ENCODE peak calls at places on chromosome 1, in ten cellular contexts. O is aorta; C is activated CD4-positive, CD25-positive, alpha-beta regulatory T cell; Y is putamen; S is pancreas; B is stimulated activated CD4-positive, alpha-beta T cell treated with anti-CD3 and anti-CD28 coated beads, Interleukin-2, amount 100 ng/mL, for 4 hours; E is epithelial cell of esophagus; V is memory B cell; K is AG20443; I is GOT3. F is an unnamed sample.

GRCh38 chr1:27938488-27938887 is 3.7 kb downstream of the SMPDL3B start:
- DNase-seq in O (no peak), C (no peak), Y (no peak), S (no peak), B (no peak), E (no peak), V (no peak), K (no peak), I (no peak), F (no peak)

GRCh38 chr1:229070168-229070567 is 200.7 kb upstream of the RAB4A start:
- DNase-seq in O (peak), C (no peak), Y (peak), S (peak), B (no peak), E (peak), V (no peak), K (peak), I (peak), F (peak)

GRCh38 chr1:35539073-35539823 is 18.0 kb downstream of the KIAA0319L start:
- DNase-seq in O (no peak), C (no peak), Y (no peak), S (no peak), B (no peak), E (peak), V (no peak), K (peak), I (no peak), F (no peak)

GRCh38 chr1:79575424-79575823 is 568.9 kb upstream of the ADGRL4 start:
- DNase-seq in O (no peak), C (no peak), Y (no peak), S (no peak), B (no peak), E (no peak), V (no peak), K (no peak), I (no peak), F (no peak)

GRCh38 chr1:208243851-208244583 is at the start of gene PLXNA2:
- DNase-seq in O (peak), C (peak), Y (no peak), S (peak), B (peak), E (peak), V (peak), K (peak), I (no peak), F (peak)

GRCh38 chr1:52582116-52582696 is 20.0 kb upstream of the GPX7 start:
- DNase-seq in O (no peak), C (no peak), Y (no peak), S (no peak), B (no peak), E (no peak), V (no peak), K (no peak), I (no peak), F (no peak)

GRCh38 chr1:210244746-210245367 is 12.3 kb downstream of the SERTAD4 start:
- DNase-seq in O (no peak), C (no peak), Y (no peak), S (no peak), B (no peak), E (no peak), V (no peak), K (peak), I (no peak), F (no peak)

GRCh38 chr1:96388421-96389310 is 332.9 kb upstream of the PTBP2 start:
- DNase-seq in O (no peak), C (no peak), Y (no peak), S (no peak), B (no peak), E (no peak), V (no peak), K (peak), I (no peak), F (no peak)

GRCh38 chr1:66271904-66272254 is 262.1 kb upstream of the SGIP1 start:
- DNase-seq in O (peak), C (no peak), Y (peak), S (no peak), B (no peak), E (peak), V (no peak), K (peak), I (no peak), F (peak)

GRCh38 chr1:38641661-38642060 is 217.9 kb downstream of the RRAGC start:
- DNase-seq in O (no peak), C (no peak), Y (no peak), S (no peak), B (no peak), E (no peak), V (no peak), K (no peak), I (no peak), F (no peak)

GRCh38 chr1:154760469-154760933 is 109.6 kb downstream of the KCNN3 start:
- DNase-seq in O (peak), C (peak), Y (no peak), S (peak), B (peak), E (peak), V (peak), K (peak), I (no peak), F (peak)

GRCh38 chr1:153607381-153607780 is 5.6 kb downstream of the S100A16 start:
- DNase-seq in O (no peak), C (no peak), Y (no peak), S (no peak), B (no peak), E (no peak), V (no peak), K (no peak), I (no peak), F (no peak)

GRCh38 chr1:244397086-244397485 is 54.6 kb downstream of the ADSS2 start:
- DNase-seq in O (no peak), C (no peak), Y (no peak), S (no peak), B (no peak), E (no peak), V (no peak), K (no peak), I (no peak), F (no peak)

GRCh38 chr1:22778842-22779520 is 68.3 kb downstream of the EPHB2 start:
- DNase-seq in O (peak), C (no peak), Y (peak), S (no peak), B (no peak), E (no peak), V (no peak), K (no peak), I (no peak), F (no peak)

GRCh38 chr1:8090241-8090702 is 64.2 kb upstream of the ERRFI1 start:
- DNase-seq in O (no peak), C (no peak), Y (no peak), S (no peak), B (no peak), E (peak), V (no peak), K (peak), I (no peak), F (no peak)

GRCh38 chr1:115411388-115412063 is 73.5 kb upstream of the NGF start:
- DNase-seq in O (no peak), C (no peak), Y (no peak), S (no peak), B (no peak), E (peak), V (no peak), K (peak), I (no peak), F (no peak)

GRCh38 chr1:82162526-82163420 is 362.0 kb downstream of the ADGRL2 start:
- DNase-seq in O (no peak), C (no peak), Y (no peak), S (no peak), B (no peak), E (peak), V (no peak), K (no peak), I (no peak), F (no peak)

GRCh38 chr1:150061632-150062101 is 5.9 kb upstream of the VPS45 start:
- DNase-seq in O (no peak), C (no peak), Y (peak), S (no peak), B (no peak), E (peak), V (no peak), K (peak), I (no peak), F (no peak)

GRCh38 chr1:115135681-115136080 is 46.4 kb upstream of the TSPAN2 start:
- DNase-seq in O (no peak), C (no peak), Y (no peak), S (no peak), B (no peak), E (peak), V (no peak), K (peak), I (no peak), F (no peak)

GRCh38 chr1:174815036-174815435 is 184.7 kb upstream of the CACYBP start:
- DNase-seq in O (no peak), C (no peak), Y (peak), S (no peak), B (no peak), E (peak), V (no peak), K (peak), I (no peak), F (no peak)

GRCh38 chr1:20059847-20060246 is 10.1 kb upstream of the PLA2G5 start:
- DNase-seq in O (no peak), C (no peak), Y (no peak), S (no peak), B (no peak), E (no peak), V (no peak), K (no peak), I (no peak), F (no peak)

GRCh38 chr1:154955039-154955717 is 721 bp downstream of the PBXIP1 start:
- DNase-seq in O (peak), C (peak), Y (peak), S (peak), B (peak), E (peak), V (peak), K (peak), I (no peak), F (no peak)

F was measured in cardiac septum.